ENCODE peak calls at places on chromosomes 6 and 20, in four cellular contexts. One of them, this sample, is unnamed.

GRCh38 chr20:57133926-57134650 is 132.4 kb downstream of the BMP7 start:
- DNase-seq in A549: no peak
- DNase-seq in HepG2: no peak
- DNase-seq in K562: no peak
- DNase-seq in this sample: no peak

GRCh38 chr6:137303436-137303835 is 84.3 kb upstream of the IFNGR1 start:
- DNase-seq in A549: no peak
- DNase-seq in HepG2: no peak
- DNase-seq in K562: no peak
- DNase-seq in this sample: no peak

GRCh38 chr6:169691260-169691659 is 10.6 kb downstream of the WDR27 start:
- DNase-seq in A549: no peak
- DNase-seq in HepG2: no peak
- DNase-seq in K562: no peak
- DNase-seq in this sample: no peak

GRCh38 chr20:57048027-57048869 is 218.2 kb downstream of the BMP7 start:
- DNase-seq in A549: peak; percentile 81
- DNase-seq in HepG2: peak; percentile 35
- DNase-seq in K562: peak; percentile 81
- DNase-seq in this sample: peak; percentile 76

GRCh38 chr20:19205999-19206398 is 6.4 kb upstream of the SLC24A3 start:
- DNase-seq in A549: peak; percentile 62
- DNase-seq in HepG2: peak; percentile 50
- DNase-seq in K562: peak; percentile 51
- DNase-seq in this sample: peak; percentile 93

GRCh38 chr6:20932284-20932683 is 398.0 kb downstream of the CDKAL1 start:
- DNase-seq in A549: no peak
- DNase-seq in HepG2: no peak
- DNase-seq in K562: no peak
- DNase-seq in this sample: no peak

GRCh38 chr6:121881974-121882667 is 446.7 kb downstream of the GJA1 start:
- DNase-seq in A549: no peak
- DNase-seq in HepG2: no peak
- DNase-seq in K562: no peak
- DNase-seq in this sample: no peak

GRCh38 chr20:35661013-35661412 is 3.7 kb downstream of the CPNE1 start:
- DNase-seq in A549: no peak
- DNase-seq in HepG2: no peak
- DNase-seq in K562: no peak
- DNase-seq in this sample: no peak

GRCh38 chr20:50146732-50147662 is 6.5 kb downstream of the PEDS1 start:
- DNase-seq in A549: no peak
- DNase-seq in HepG2: no peak
- DNase-seq in K562: peak; percentile 51
- DNase-seq in this sample: no peak

GRCh38 chr6:112296122-112296521 is 41.8 kb upstream of the LAMA4 start:
- DNase-seq in A549: peak; percentile 35
- DNase-seq in HepG2: peak; percentile 32
- DNase-seq in K562: no peak
- DNase-seq in this sample: peak; percentile 43

GRCh38 chr6:154732824-154733609 is at the start of gene SCAF8:
- DNase-seq in A549: peak; percentile 76
- DNase-seq in HepG2: peak; percentile 73
- DNase-seq in K562: peak; percentile 88
- DNase-seq in this sample: peak; percentile 78

GRCh38 chr20:52056203-52057062 is 135.1 kb downstream of the ZFP64 start:
- DNase-seq in A549: peak; percentile 46
- DNase-seq in HepG2: no peak
- DNase-seq in K562: no peak
- DNase-seq in this sample: no peak

GRCh38 chr20:54122189-54122588 is 51.6 kb downstream of the CYP24A1 start:
- DNase-seq in A549: peak; percentile 66
- DNase-seq in HepG2: no peak
- DNase-seq in K562: no peak
- DNase-seq in this sample: no peak

GRCh38 chr20:3068075-3068474 is 3.3 kb upstream of the OXT start:
- DNase-seq in A549: no peak
- DNase-seq in HepG2: no peak
- DNase-seq in K562: peak; percentile 2
- DNase-seq in this sample: no peak

DNA sequence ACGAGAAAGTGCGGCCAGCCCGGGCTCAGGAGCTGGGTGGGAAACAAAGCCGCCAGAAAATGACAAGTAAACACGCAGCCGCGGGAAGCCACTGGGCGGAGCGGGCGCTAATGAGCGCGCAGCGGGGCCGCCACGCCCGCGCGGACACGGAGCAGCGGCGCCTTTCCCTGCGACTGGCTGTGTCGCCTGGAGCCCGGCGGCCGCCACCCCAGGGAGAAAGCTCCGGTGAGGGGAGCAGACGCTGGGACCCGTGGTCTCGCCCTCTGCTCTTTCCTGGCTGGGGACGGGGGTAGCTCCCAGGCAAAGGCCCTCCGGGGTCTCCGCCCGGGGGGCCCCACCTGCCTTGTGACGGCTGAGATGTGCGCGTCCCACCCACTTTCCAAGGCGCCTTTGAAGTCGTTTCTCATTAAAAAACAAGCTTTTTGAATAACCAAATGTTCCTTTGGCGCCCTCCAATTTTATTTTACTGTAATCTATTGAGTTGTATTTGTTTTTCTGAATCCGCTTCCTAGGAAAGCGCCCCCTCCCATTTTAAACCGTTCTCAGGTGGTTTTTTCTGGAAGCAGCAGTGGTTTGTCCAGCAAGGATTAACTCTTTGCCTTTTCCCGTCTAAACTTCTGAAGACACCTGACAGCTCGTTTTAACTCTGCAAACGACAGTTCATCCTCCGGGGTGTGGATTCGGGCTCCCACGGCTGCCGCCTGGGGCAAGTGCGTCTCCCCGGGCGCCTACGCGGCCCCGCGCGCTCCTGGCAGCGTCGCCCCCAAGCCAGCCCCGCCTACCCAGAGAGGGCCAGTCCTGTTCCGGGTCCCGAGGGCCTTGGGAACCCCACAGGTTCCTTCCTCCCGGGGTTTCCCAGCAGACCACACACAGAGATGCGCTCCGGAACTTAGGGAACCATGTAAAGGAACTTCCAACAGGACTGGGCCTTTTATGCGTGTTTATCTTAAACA is 54.6 kb downstream of the PRR18 start:
- DNase-seq in A549: no peak
- DNase-seq in HepG2: no peak
- DNase-seq in K562: no peak
- DNase-seq in this sample: peak; percentile 45
- TF ChIP-seq NR3C1 in A549: no peak
- TF ChIP-seq NR3C1 in HepG2: no peak
- TF ChIP-seq NR3C1 in K562: no peak
- TF ChIP-seq NR3C1 in this sample: no peak

GRCh38 chr6:133971861-133972260 is 18.8 kb downstream of the TBPL1 start:
- DNase-seq in A549: no peak
- DNase-seq in HepG2: no peak
- DNase-seq in K562: no peak
- DNase-seq in this sample: no peak

GRCh38 chr6:133969285-133969946 is 16.4 kb downstream of the TBPL1 start:
- DNase-seq in A549: no peak
- DNase-seq in HepG2: no peak
- DNase-seq in K562: no peak
- DNase-seq in this sample: no peak

GRCh38 chr6:133973109-133973971 is 20.3 kb downstream of the TBPL1 start:
- DNase-seq in A549: peak; percentile 53
- DNase-seq in HepG2: peak; percentile 58
- DNase-seq in K562: peak; percentile 38
- DNase-seq in this sample: no peak

GRCh38 chr6:133966654-133967300 is 13.8 kb downstream of the TBPL1 start:
- DNase-seq in A549: no peak
- DNase-seq in HepG2: no peak
- DNase-seq in K562: no peak
- DNase-seq in this sample: no peak

DNA sequence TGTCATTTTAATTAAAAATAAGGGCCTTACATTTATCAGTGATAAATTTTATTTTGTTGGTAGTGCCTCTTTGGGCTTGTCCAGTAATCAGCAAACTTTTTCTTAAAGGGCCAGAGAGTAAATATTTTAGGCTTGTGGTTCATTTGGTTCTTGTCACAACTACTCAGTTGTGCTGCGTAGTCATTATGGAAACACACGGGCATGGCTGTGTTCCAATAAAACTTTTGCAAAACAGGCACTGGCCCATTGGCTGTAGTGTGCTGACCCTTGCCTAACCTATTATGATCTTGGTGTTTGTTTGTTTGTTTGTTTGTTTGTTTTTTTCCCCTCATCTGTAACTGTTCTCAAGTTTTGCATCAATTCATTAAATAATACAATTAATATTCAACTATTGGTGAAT is 19.4 kb downstream of the TBPL1 start:
- DNase-seq in A549: no peak
- DNase-seq in HepG2: no peak
- DNase-seq in K562: no peak
- DNase-seq in this sample: no peak
- TF ChIP-seq NR3C1 in A549: no peak
- TF ChIP-seq NR3C1 in HepG2: no peak
- TF ChIP-seq NR3C1 in K562: no peak
- TF ChIP-seq NR3C1 in this sample: no peak

GRCh38 chr6:140893432-140893831 is 1239.3 kb upstream of the GJE1 start:
- DNase-seq in A549: no peak
- DNase-seq in HepG2: no peak
- DNase-seq in K562: no peak
- DNase-seq in this sample: peak; percentile 22
- TF ChIP-seq NR3C1 in A549: no peak
- TF ChIP-seq NR3C1 in HepG2: no peak
- TF ChIP-seq NR3C1 in K562: no peak
- TF ChIP-seq NR3C1 in this sample: no peak

GRCh38 chr6:31362751-31363150 is 5.8 kb upstream of the HLA-B start:
- DNase-seq in A549: no peak
- DNase-seq in HepG2: no peak
- DNase-seq in K562: no peak
- DNase-seq in this sample: no peak
- TF ChIP-seq NR3C1 in A549: no peak
- TF ChIP-seq NR3C1 in HepG2: no peak
- TF ChIP-seq NR3C1 in K562: no peak
- TF ChIP-seq NR3C1 in this sample: no peak